ENCODE peak calls at places on chromosomes 4 and X, in ten cellular contexts. One of them, this sample, is unnamed.

GRCh38 chr4:153295131-153295755 is 49.2 kb upstream of the MND1 start:
- DNase-seq in dorsolateral prefrontal cortex: no peak
- DNase-seq in fibroblast of pulmonary artery: no peak
- DNase-seq in SJCRH30: no peak
- DNase-seq in mammary epithelial cell: peak
- DNase-seq in aorta: no peak
- DNase-seq in tibial artery: no peak
- DNase-seq in HFF-Myc: no peak
- DNase-seq in BJ: no peak
- DNase-seq in cardiac muscle cell: no peak
- DNase-seq in this sample: no peak

GRCh38 chr4:180197471-180197870 is 2045.7 kb upstream of the TENM3 start:
- DNase-seq in HFF-Myc: no peak
- DNase-seq in tibial artery: no peak
- DNase-seq in fibroblast of pulmonary artery: no peak
- DNase-seq in dorsolateral prefrontal cortex: no peak
- DNase-seq in BJ: no peak
- DNase-seq in cardiac muscle cell: peak
- DNase-seq in mammary epithelial cell: no peak
- DNase-seq in SJCRH30: peak
- DNase-seq in aorta: no peak
- DNase-seq in this sample: peak

GRCh38 chrX:56790778-56791177 is 61.7 kb downstream of the NBDY start:
- DNase-seq in dorsolateral prefrontal cortex: no peak
- DNase-seq in mammary epithelial cell: no peak
- DNase-seq in aorta: peak
- DNase-seq in BJ: no peak
- DNase-seq in SJCRH30: no peak
- DNase-seq in HFF-Myc: no peak
- DNase-seq in cardiac muscle cell: no peak
- DNase-seq in fibroblast of pulmonary artery: no peak
- DNase-seq in tibial artery: no peak
- DNase-seq in this sample: no peak

GRCh38 chrX:74557378-74557777 is 57.0 kb downstream of the RLIM start:
- DNase-seq in HFF-Myc: no peak
- DNase-seq in SJCRH30: no peak
- DNase-seq in mammary epithelial cell: no peak
- DNase-seq in dorsolateral prefrontal cortex: no peak
- DNase-seq in fibroblast of pulmonary artery: no peak
- DNase-seq in tibial artery: no peak
- DNase-seq in BJ: no peak
- DNase-seq in cardiac muscle cell: no peak
- DNase-seq in aorta: no peak
- DNase-seq in this sample: no peak

GRCh38 chr4:107319386-107319785 is 283.3 kb upstream of the DKK2 start:
- DNase-seq in BJ: no peak
- DNase-seq in tibial artery: no peak
- DNase-seq in fibroblast of pulmonary artery: peak
- DNase-seq in HFF-Myc: no peak
- DNase-seq in dorsolateral prefrontal cortex: no peak
- DNase-seq in cardiac muscle cell: no peak
- DNase-seq in aorta: no peak
- DNase-seq in mammary epithelial cell: no peak
- DNase-seq in SJCRH30: no peak
- DNase-seq in this sample: no peak

GRCh38 chrX:19776753-19777152 is 110.6 kb downstream of the SH3KBP1 start:
- DNase-seq in tibial artery: no peak
- DNase-seq in aorta: no peak
- DNase-seq in HFF-Myc: no peak
- DNase-seq in cardiac muscle cell: no peak
- DNase-seq in BJ: no peak
- DNase-seq in dorsolateral prefrontal cortex: no peak
- DNase-seq in mammary epithelial cell: no peak
- DNase-seq in fibroblast of pulmonary artery: no peak
- DNase-seq in SJCRH30: no peak
- DNase-seq in this sample: no peak

GRCh38 chr4:10456270-10457254 is 664 bp downstream of the ZNF518B start:
- DNase-seq in dorsolateral prefrontal cortex: no peak
- DNase-seq in tibial artery: peak
- DNase-seq in cardiac muscle cell: peak
- DNase-seq in aorta: peak
- DNase-seq in fibroblast of pulmonary artery: peak
- DNase-seq in HFF-Myc: no peak
- DNase-seq in mammary epithelial cell: peak
- DNase-seq in SJCRH30: peak
- DNase-seq in BJ: no peak
- DNase-seq in this sample: peak

GRCh38 chr4:80243274-80244018 is 23.0 kb upstream of the FGF5 start:
- DNase-seq in fibroblast of pulmonary artery: no peak
- DNase-seq in SJCRH30: no peak
- DNase-seq in cardiac muscle cell: peak
- DNase-seq in tibial artery: no peak
- DNase-seq in HFF-Myc: no peak
- DNase-seq in mammary epithelial cell: no peak
- DNase-seq in BJ: no peak
- DNase-seq in dorsolateral prefrontal cortex: no peak
- DNase-seq in aorta: no peak
- DNase-seq in this sample: no peak

GRCh38 chr4:61373901-61374611 is 173.9 kb downstream of the ADGRL3 start:
- DNase-seq in dorsolateral prefrontal cortex: no peak
- DNase-seq in tibial artery: no peak
- DNase-seq in SJCRH30: no peak
- DNase-seq in mammary epithelial cell: peak
- DNase-seq in BJ: no peak
- DNase-seq in HFF-Myc: no peak
- DNase-seq in aorta: no peak
- DNase-seq in fibroblast of pulmonary artery: peak
- DNase-seq in cardiac muscle cell: no peak
- DNase-seq in this sample: no peak
- H3K4me3 ChIP-seq in dorsolateral prefrontal cortex: no peak
- H3K4me3 ChIP-seq in tibial artery: no peak
- H3K4me3 ChIP-seq in SJCRH30: no peak
- H3K4me3 ChIP-seq in mammary epithelial cell: no peak
- H3K4me3 ChIP-seq in BJ: no peak
- H3K4me3 ChIP-seq in HFF-Myc: no peak
- H3K4me3 ChIP-seq in aorta: no peak
- H3K4me3 ChIP-seq in fibroblast of pulmonary artery: no peak
- H3K4me3 ChIP-seq in cardiac muscle cell: no peak
- H3K4me3 ChIP-seq in this sample: no peak

DNA sequence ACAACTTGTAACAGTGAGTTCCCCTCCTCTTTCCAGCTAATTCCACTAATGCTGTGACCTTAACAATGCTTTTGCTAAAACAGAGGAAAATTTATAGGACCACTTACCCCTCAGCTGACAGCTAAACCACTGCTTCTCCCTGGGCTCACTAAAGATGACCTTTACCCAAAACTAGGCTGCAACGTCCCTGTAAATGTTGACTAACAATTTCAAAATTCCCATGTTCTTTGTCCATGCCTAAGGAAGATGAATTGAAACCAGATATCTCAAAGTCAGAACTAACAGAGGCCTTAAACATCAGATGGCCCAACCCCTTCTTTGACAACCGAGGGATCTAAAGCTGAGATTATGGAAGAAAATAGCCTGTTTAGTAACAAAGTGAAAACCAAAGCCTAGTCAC is 32.5 kb downstream of the AFAP1 start:
- DNase-seq in mammary epithelial cell: no peak
- DNase-seq in cardiac muscle cell: no peak
- DNase-seq in BJ: no peak
- DNase-seq in tibial artery: no peak
- DNase-seq in fibroblast of pulmonary artery: no peak
- DNase-seq in dorsolateral prefrontal cortex: no peak
- DNase-seq in aorta: no peak
- DNase-seq in HFF-Myc: no peak
- DNase-seq in SJCRH30: no peak
- DNase-seq in this sample: no peak
- H3K4me3 ChIP-seq in mammary epithelial cell: no peak
- H3K4me3 ChIP-seq in cardiac muscle cell: no peak
- H3K4me3 ChIP-seq in BJ: no peak
- H3K4me3 ChIP-seq in tibial artery: no peak
- H3K4me3 ChIP-seq in fibroblast of pulmonary artery: no peak
- H3K4me3 ChIP-seq in dorsolateral prefrontal cortex: no peak
- H3K4me3 ChIP-seq in aorta: no peak
- H3K4me3 ChIP-seq in HFF-Myc: no peak
- H3K4me3 ChIP-seq in SJCRH30: no peak
- H3K4me3 ChIP-seq in this sample: no peak

DNA sequence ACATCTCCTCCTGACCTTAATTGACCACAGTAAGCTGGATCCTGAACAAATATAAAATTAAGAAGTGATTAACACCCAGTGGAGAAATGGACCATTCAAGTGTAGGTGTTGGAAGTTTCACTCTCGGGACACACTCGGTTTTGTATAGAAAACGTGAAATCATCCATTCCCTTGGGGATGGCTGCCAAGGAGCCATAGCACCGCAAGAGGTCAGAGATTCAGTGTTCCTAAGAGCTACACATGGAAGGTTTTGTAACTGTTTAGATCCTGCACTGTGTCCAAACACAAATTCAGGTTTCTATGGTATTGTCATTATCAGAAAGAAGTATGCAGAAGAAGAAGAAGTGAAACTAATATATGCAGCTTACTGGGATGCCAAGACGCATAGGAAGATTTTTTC is 281.0 kb downstream of the LDB2 start:
- DNase-seq in BJ: no peak
- DNase-seq in cardiac muscle cell: no peak
- DNase-seq in aorta: no peak
- DNase-seq in mammary epithelial cell: no peak
- DNase-seq in HFF-Myc: no peak
- DNase-seq in dorsolateral prefrontal cortex: no peak
- DNase-seq in tibial artery: no peak
- DNase-seq in SJCRH30: no peak
- DNase-seq in fibroblast of pulmonary artery: peak
- DNase-seq in this sample: no peak
- H3K4me3 ChIP-seq in BJ: no peak
- H3K4me3 ChIP-seq in cardiac muscle cell: no peak
- H3K4me3 ChIP-seq in aorta: no peak
- H3K4me3 ChIP-seq in mammary epithelial cell: no peak
- H3K4me3 ChIP-seq in HFF-Myc: no peak
- H3K4me3 ChIP-seq in dorsolateral prefrontal cortex: no peak
- H3K4me3 ChIP-seq in tibial artery: no peak
- H3K4me3 ChIP-seq in SJCRH30: no peak
- H3K4me3 ChIP-seq in fibroblast of pulmonary artery: no peak
- H3K4me3 ChIP-seq in this sample: no peak

GRCh38 chr4:39932776-39933402 is 44.8 kb downstream of the PDS5A start:
- DNase-seq in tibial artery: no peak
- DNase-seq in SJCRH30: no peak
- DNase-seq in cardiac muscle cell: no peak
- DNase-seq in mammary epithelial cell: no peak
- DNase-seq in BJ: no peak
- DNase-seq in HFF-Myc: no peak
- DNase-seq in aorta: no peak
- DNase-seq in fibroblast of pulmonary artery: no peak
- DNase-seq in dorsolateral prefrontal cortex: no peak
- DNase-seq in this sample: no peak
- H3K4me3 ChIP-seq in tibial artery: no peak
- H3K4me3 ChIP-seq in SJCRH30: no peak
- H3K4me3 ChIP-seq in cardiac muscle cell: no peak
- H3K4me3 ChIP-seq in mammary epithelial cell: no peak
- H3K4me3 ChIP-seq in BJ: no peak
- H3K4me3 ChIP-seq in HFF-Myc: no peak
- H3K4me3 ChIP-seq in aorta: no peak
- H3K4me3 ChIP-seq in fibroblast of pulmonary artery: no peak
- H3K4me3 ChIP-seq in dorsolateral prefrontal cortex: no peak
- H3K4me3 ChIP-seq in this sample: no peak

DNA sequence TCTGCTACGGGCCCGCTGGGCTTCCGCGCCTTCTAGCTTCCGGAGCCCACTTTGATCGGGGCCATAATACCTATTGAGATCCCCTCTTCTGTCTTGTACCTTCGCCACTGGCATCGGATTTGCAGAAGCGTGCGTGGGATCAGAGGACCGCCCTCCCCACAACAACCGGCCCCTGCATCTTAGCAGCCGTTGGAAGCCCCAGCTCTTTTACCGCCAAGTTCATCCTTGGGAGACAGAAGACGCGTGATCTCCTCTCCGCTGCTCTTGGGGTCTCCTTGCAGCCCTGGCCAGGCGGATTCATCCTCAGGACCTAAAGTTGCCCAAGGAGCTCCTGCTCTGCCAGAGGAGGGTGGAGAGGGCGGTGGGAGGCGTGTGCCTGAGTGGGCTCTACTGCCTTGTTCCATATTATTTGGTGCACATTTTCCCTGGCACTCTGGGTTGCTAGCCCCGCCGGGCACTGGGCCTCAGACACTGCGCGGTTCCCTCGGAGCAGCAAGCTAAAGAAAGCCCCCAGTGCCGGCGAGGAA is 1.6 kb downstream of the SLIT2 start:
- DNase-seq in cardiac muscle cell: peak
- DNase-seq in mammary epithelial cell: no peak
- DNase-seq in dorsolateral prefrontal cortex: no peak
- DNase-seq in HFF-Myc: no peak
- DNase-seq in fibroblast of pulmonary artery: no peak
- DNase-seq in aorta: no peak
- DNase-seq in BJ: no peak
- DNase-seq in tibial artery: no peak
- DNase-seq in SJCRH30: no peak
- DNase-seq in this sample: peak
- H3K4me3 ChIP-seq in cardiac muscle cell: peak
- H3K4me3 ChIP-seq in mammary epithelial cell: peak
- H3K4me3 ChIP-seq in dorsolateral prefrontal cortex: peak
- H3K4me3 ChIP-seq in HFF-Myc: peak
- H3K4me3 ChIP-seq in fibroblast of pulmonary artery: peak
- H3K4me3 ChIP-seq in aorta: peak
- H3K4me3 ChIP-seq in BJ: peak
- H3K4me3 ChIP-seq in tibial artery: peak
- H3K4me3 ChIP-seq in SJCRH30: no peak
- H3K4me3 ChIP-seq in this sample: no peak

GRCh38 chr4:85763207-85763606 is 288.3 kb downstream of the ARHGAP24 start:
- DNase-seq in SJCRH30: no peak
- DNase-seq in mammary epithelial cell: no peak
- DNase-seq in aorta: no peak
- DNase-seq in BJ: no peak
- DNase-seq in cardiac muscle cell: no peak
- DNase-seq in tibial artery: no peak
- DNase-seq in fibroblast of pulmonary artery: no peak
- DNase-seq in HFF-Myc: no peak
- DNase-seq in dorsolateral prefrontal cortex: no peak
- DNase-seq in this sample: no peak
- H3K4me3 ChIP-seq in SJCRH30: no peak
- H3K4me3 ChIP-seq in mammary epithelial cell: no peak
- H3K4me3 ChIP-seq in aorta: no peak
- H3K4me3 ChIP-seq in BJ: no peak
- H3K4me3 ChIP-seq in cardiac muscle cell: no peak
- H3K4me3 ChIP-seq in tibial artery: no peak
- H3K4me3 ChIP-seq in fibroblast of pulmonary artery: no peak
- H3K4me3 ChIP-seq in HFF-Myc: no peak
- H3K4me3 ChIP-seq in dorsolateral prefrontal cortex: no peak
- H3K4me3 ChIP-seq in this sample: no peak

GRCh38 chr4:76211769-76212168 is 1.9 kb downstream of the SCARB2 start:
- DNase-seq in BJ: no peak
- DNase-seq in HFF-Myc: no peak
- DNase-seq in fibroblast of pulmonary artery: no peak
- DNase-seq in dorsolateral prefrontal cortex: no peak
- DNase-seq in aorta: no peak
- DNase-seq in mammary epithelial cell: no peak
- DNase-seq in cardiac muscle cell: no peak
- DNase-seq in SJCRH30: no peak
- DNase-seq in tibial artery: no peak
- DNase-seq in this sample: no peak
- H3K4me3 ChIP-seq in BJ: peak
- H3K4me3 ChIP-seq in HFF-Myc: peak
- H3K4me3 ChIP-seq in fibroblast of pulmonary artery: peak
- H3K4me3 ChIP-seq in dorsolateral prefrontal cortex: peak
- H3K4me3 ChIP-seq in aorta: no peak
- H3K4me3 ChIP-seq in mammary epithelial cell: peak
- H3K4me3 ChIP-seq in cardiac muscle cell: peak
- H3K4me3 ChIP-seq in SJCRH30: no peak
- H3K4me3 ChIP-seq in tibial artery: peak
- H3K4me3 ChIP-seq in this sample: peak